ENCODE peak calls at places on chromosome 16, in eight cellular contexts. C, I, W, T, A, Z, L and J are unnamed samples.

GRCh38 chr16:46857261-46857962 is 26.4 kb upstream of the C16orf87 start:
- DNase-seq in C (peak; percentile 82), I (peak; percentile 77), W (peak; percentile 8), T (peak; percentile 39), A (peak; percentile 12), Z (peak; percentile 58), L (peak; percentile 85), J (peak; percentile 71)

GRCh38 chr16:67384778-67385510 is 8.4 kb downstream of the TPPP3 start:
- DNase-seq in C (no peak), I (no peak), W (no peak), T (peak; percentile 85), A (no peak), Z (peak; percentile 47), L (peak; percentile 45), J (no peak)

GRCh38 chr16:83400234-83400633 is 407.5 kb upstream of the HSBP1 start:
- DNase-seq in C (no peak), I (peak; percentile 4), W (peak; percentile 35), T (no peak), A (no peak), Z (no peak), L (no peak), J (no peak)

GRCh38 chr16:52705192-52705591 is 158.2 kb upstream of the TOX3 start:
- DNase-seq in C (no peak), I (no peak), W (no peak), T (no peak), A (no peak), Z (no peak), L (no peak), J (no peak)

GRCh38 chr16:85125570-85126382 is 13.5 kb upstream of the CIBAR2 start:
- DNase-seq in C (no peak), I (no peak), W (no peak), T (no peak), A (no peak), Z (no peak), L (no peak), J (peak; percentile 31)

GRCh38 chr16:81797443-81797842 is 18.4 kb downstream of the PLCG2 start:
- DNase-seq in C (no peak), I (no peak), W (no peak), T (no peak), A (peak; percentile 47), Z (no peak), L (no peak), J (peak; percentile 77)

GRCh38 chr16:89534147-89534788 is 26.1 kb downstream of the SPG7 start:
- DNase-seq in C (no peak), I (peak; percentile 54), W (no peak), T (peak; percentile 63), A (no peak), Z (peak; percentile 38), L (peak; percentile 43), J (no peak)

GRCh38 chr16:6633441-6633840 is 699.2 kb upstream of the RBFOX1 start:
- DNase-seq in C (no peak), I (no peak), W (no peak), T (no peak), A (no peak), Z (no peak), L (no peak), J (no peak)

GRCh38 chr16:31202402-31203385 is at the start of gene PYCARD:
- DNase-seq in C (peak; percentile 19), I (peak; percentile 28), W (peak; percentile 49), T (peak; percentile 36), A (peak; percentile 25), Z (peak; percentile 54), L (peak; percentile 76), J (peak; percentile 71)

GRCh38 chr16:85303354-85303883 is 191.1 kb upstream of the CIBAR2 start:
- DNase-seq in C (no peak), I (no peak), W (peak; percentile 80), T (peak; percentile 44), A (no peak), Z (no peak), L (peak; percentile 61), J (peak; percentile 84)

GRCh38 chr16:87002717-87003413 is 314.3 kb downstream of the C16orf95 start:
- DNase-seq in C (peak; percentile 70), I (peak; percentile 60), W (no peak), T (no peak), A (no peak), Z (peak; percentile 84), L (peak; percentile 62), J (no peak)

GRCh38 chr16:22357635-22357971 is 16.8 kb downstream of the CDR2 start:
- DNase-seq in C (no peak), I (no peak), W (no peak), T (no peak), A (peak; percentile 76), Z (no peak), L (no peak), J (no peak)

GRCh38 chr16:19559242-19559910 is 3.9 kb downstream of the VPS35L start:
- DNase-seq in C (peak; percentile 69), I (peak; percentile 81), W (peak; percentile 71), T (peak; percentile 59), A (peak; percentile 57), Z (peak; percentile 88), L (peak; percentile 79), J (peak; percentile 82)

GRCh38 chr16:12147681-12148479 is 171.3 kb downstream of the SNX29 start:
- DNase-seq in C (no peak), I (no peak), W (peak; percentile 86), T (no peak), A (no peak), Z (no peak), L (no peak), J (peak; percentile 59)

GRCh38 chr16:80526418-80527061 is 14.3 kb upstream of the DYNLRB2 start:
- DNase-seq in C (peak; percentile 55), I (peak; percentile 69), W (peak; percentile 78), T (peak; percentile 66), A (peak; percentile 66), Z (peak; percentile 85), L (peak; percentile 76), J (peak; percentile 86)

DNA sequence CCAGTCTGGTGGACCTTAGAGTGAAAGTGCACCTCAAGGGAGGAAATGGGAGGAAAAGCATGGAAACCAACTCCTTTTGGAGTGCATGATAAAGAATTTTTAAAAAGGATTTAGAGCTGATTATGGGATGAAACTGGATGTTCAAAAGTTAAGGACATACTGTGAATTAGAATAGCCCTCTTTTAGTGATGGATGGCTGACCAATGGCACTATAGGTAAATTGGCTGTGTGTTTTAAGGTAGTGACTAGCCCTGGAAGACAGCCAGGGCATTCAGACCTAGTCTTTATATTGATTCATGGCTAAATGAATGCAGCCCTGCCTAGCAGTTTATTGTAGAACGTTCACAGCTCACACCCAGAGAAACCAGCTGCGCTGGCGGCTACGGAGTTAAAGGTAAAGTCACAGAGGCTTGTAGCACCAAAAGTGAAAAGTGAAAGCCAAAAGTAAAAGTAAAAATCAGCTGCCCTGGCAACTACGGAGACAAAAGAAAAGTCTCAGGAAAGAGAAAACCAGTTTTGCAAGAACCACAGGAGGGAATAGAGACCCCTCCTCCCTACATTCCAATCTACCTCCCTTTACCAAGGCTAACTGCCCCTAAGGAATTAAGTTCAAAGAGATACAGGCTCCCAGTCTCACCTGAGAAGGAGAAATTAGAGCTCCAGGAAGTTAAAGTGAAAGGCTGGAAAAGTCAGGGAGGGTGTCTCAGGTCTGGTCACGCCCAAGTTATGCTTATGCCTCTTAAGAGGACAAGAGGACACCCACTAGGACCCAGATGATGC is 21.8 kb downstream of the ACSM1 start:
- DNase-seq in C (no peak), I (no peak), W (peak; percentile 15), T (peak; percentile 26), A (no peak), Z (peak; percentile 1), L (peak; percentile 10), J (peak; percentile 14)
- H3K9ac ChIP-seq in C (no peak overlapping the region), I (no peak overlapping the region), W (no peak overlapping the region), T (no peak overlapping the region), A (no peak overlapping the region), Z (no peak overlapping the region), L (no peak overlapping the region), J (no peak overlapping the region)

GRCh38 chr16:66097746-66098145 is 268.7 kb upstream of the CDH5 start:
- DNase-seq in C (no peak), I (no peak), W (no peak), T (no peak), A (no peak), Z (no peak), L (no peak), J (no peak)
- H3K9ac ChIP-seq in C (no peak overlapping the region), I (no peak overlapping the region), W (no peak overlapping the region), T (no peak overlapping the region), A (no peak overlapping the region), Z (no peak overlapping the region), L (no peak overlapping the region), J (no peak overlapping the region)

GRCh38 chr16:57062329-57062728 is 30.1 kb upstream of the CPNE2 start:
- DNase-seq in C (no peak), I (no peak), W (no peak), T (no peak), A (no peak), Z (no peak), L (no peak), J (no peak)

GRCh38 chr16:57058291-57058861 is 34.0 kb upstream of the CPNE2 start:
- DNase-seq in C (no peak), I (no peak), W (no peak), T (no peak), A (no peak), Z (no peak), L (no peak), J (no peak)

GRCh38 chr16:57061084-57061905 is 31.1 kb upstream of the CPNE2 start:
- DNase-seq in C (peak; percentile 19), I (peak; percentile 70), W (no peak), T (no peak), A (no peak), Z (peak; percentile 71), L (peak; percentile 86), J (no peak)

GRCh38 chr16:57064995-57065394 is 27.4 kb upstream of the CPNE2 start:
- DNase-seq in C (no peak), I (no peak), W (no peak), T (no peak), A (no peak), Z (no peak), L (no peak), J (no peak)

GRCh38 chr16:57060323-57061083 is 31.9 kb upstream of the CPNE2 start:
- DNase-seq in C (no peak), I (no peak), W (no peak), T (no peak), A (no peak), Z (no peak), L (peak; percentile 14), J (no peak)
- H3K9ac ChIP-seq in C (no peak overlapping the region), I (no peak overlapping the region), W (no peak overlapping the region), T (no peak overlapping the region), A (no peak overlapping the region), Z (peak overlapping the region; percentile 41), L (peak overlapping the region; percentile 48), J (no peak overlapping the region)

GRCh38 chr16:29862383-29862883 is 593 bp downstream of the CDIPT start:
- DNase-seq in C (no peak), I (no peak), W (peak; percentile 63), T (peak; percentile 44), A (peak; percentile 11), Z (peak; percentile 52), L (peak; percentile 58), J (peak; percentile 51)

GRCh38 chr16:29862884-29863668 is at the start of gene CDIPT:
- DNase-seq in C (peak; percentile 97), I (peak; percentile 99), W (peak; percentile 98), T (peak; percentile 96), A (peak; percentile 98), Z (peak; percentile 98), L (peak; percentile 98), J (peak; percentile 99)

GRCh38 chr16:29860218-29860617 is 2.8 kb downstream of the CDIPT start:
- DNase-seq in C (no peak), I (no peak), W (no peak), T (no peak), A (no peak), Z (no peak), L (no peak), J (no peak)

GRCh38 chr16:29864205-29864604 is 1.2 kb upstream of the CDIPT start:
- DNase-seq in C (no peak), I (no peak), W (no peak), T (no peak), A (no peak), Z (no peak), L (no peak), J (no peak)

GRCh38 chr16:29863669-29863984 is 601 bp upstream of the CDIPT start:
- DNase-seq in C (no peak), I (no peak), W (no peak), T (no peak), A (no peak), Z (no peak), L (no peak), J (no peak)
- H3K9ac ChIP-seq in C (no peak overlapping the region), I (no peak overlapping the region), W (no peak overlapping the region), T (no peak overlapping the region), A (no peak overlapping the region), Z (no peak overlapping the region), L (peak overlapping the region; percentile 85), J (peak overlapping the region; percentile 34)